ENCODE peak calls at places on chromosomes 4 and X, in four cellular contexts. U, J, F and D are unnamed samples.

GRCh38 chrX:21738145-21738949 is 19.6 kb downstream of the SMPX start:
- DNase-seq in J (no peak), F (no peak), U (no peak), D (no peak)

GRCh38 chr4:166280642-166281041 is 407.6 kb downstream of the TLL1 start:
- DNase-seq in J (no peak), U (no peak), F (no peak), D (no peak)

GRCh38 chr4:184950117-184950830 is 68.0 kb upstream of the HELT start:
- DNase-seq in F (peak; percentile 27), J (no peak), U (no peak), D (no peak)

GRCh38 chrX:72621163-72621562 is 48.5 kb upstream of the HDAC8 start:
- DNase-seq in J (no peak), U (no peak), F (no peak), D (no peak)

GRCh38 chr4:52246834-52247233 is 195.7 kb downstream of the SPATA18 start:
- DNase-seq in J (no peak), F (no peak), U (no peak), D (no peak)

GRCh38 chrX:43750248-43750676 is 94.2 kb downstream of the MAOA start:
- DNase-seq in J (peak; percentile 39), F (peak; percentile 57), U (peak; percentile 48), D (no peak)

GRCh38 chrX:103170216-103170615 is 44.7 kb upstream of the BEX4 start:
- DNase-seq in F (no peak), J (no peak), U (no peak), D (no peak)

GRCh38 chr4:153038493-153039311 is 102.6 kb downstream of the FHDC1 start:
- DNase-seq in J (no peak), U (no peak), F (peak; percentile 87), D (no peak)

GRCh38 chr4:84697615-84698201 is 114.8 kb downstream of the CDS1 start:
- DNase-seq in J (no peak), F (no peak), U (no peak), D (no peak)

GRCh38 chrX:19535481-19535880 is 20.2 kb upstream of the MAP3K15 start:
- DNase-seq in F (peak; percentile 6), J (no peak), U (peak; percentile 49), D (no peak)

GRCh38 chr4:41967392-41967791 is 14.2 kb upstream of the DCAF4L1 start:
- DNase-seq in U (no peak), J (no peak), F (no peak), D (no peak)

GRCh38 chrX:110208092-110208491 is 109.8 kb downstream of the AMMECR1 start:
- DNase-seq in U (no peak), F (no peak), J (no peak), D (no peak)

GRCh38 chrX:110212299-110212698 is 105.6 kb downstream of the AMMECR1 start:
- DNase-seq in F (no peak), J (peak; percentile 11), U (peak; percentile 9), D (no peak)

GRCh38 chrX:110213183-110213582 is 104.7 kb downstream of the AMMECR1 start:
- DNase-seq in J (no peak), U (no peak), F (no peak), D (no peak)

GRCh38 chrX:110211340-110211739 is 106.5 kb downstream of the AMMECR1 start:
- DNase-seq in F (no peak), U (no peak), J (no peak), D (no peak)

GRCh38 chrX:110210417-110211139 is 107.3 kb downstream of the AMMECR1 start:
- DNase-seq in J (no peak), F (peak; percentile 10), U (no peak), D (no peak)
- TF ChIP-seq ZBTB33 in J (no peak), F (no peak), U (no peak), D (no peak)

GRCh38 chr4:4659871-4660651 is 118.2 kb upstream of the STX18 start:
- DNase-seq in J (peak; percentile 44), F (no peak), U (no peak), D (no peak)
- TF ChIP-seq ZBTB33 in J (peak; percentile 90), F (peak; percentile 10), U (no peak), D (no peak)

DNA sequence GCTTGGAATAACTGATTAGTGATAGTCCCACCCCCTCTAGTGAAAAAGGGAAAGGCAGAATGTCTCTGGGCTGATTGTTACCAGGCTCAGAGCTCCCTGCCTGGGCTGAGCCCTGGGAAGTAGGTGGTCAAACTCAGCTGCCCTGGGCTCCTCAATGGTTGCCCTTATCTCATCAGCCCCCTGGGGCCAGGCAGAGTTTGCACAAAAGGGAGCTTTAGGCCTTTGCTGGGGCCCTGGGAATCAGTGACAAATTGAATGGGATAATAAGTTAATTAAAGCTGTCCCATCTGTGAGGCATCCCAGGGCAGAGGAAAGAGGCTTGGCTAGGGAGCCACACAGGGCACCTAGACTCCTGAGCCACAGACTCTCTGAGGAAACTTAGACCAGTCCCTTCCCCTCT is 89.0 kb downstream of the EFNB1 start:
- DNase-seq in U (peak; percentile 47), J (no peak), F (no peak), D (no peak)
- TF ChIP-seq ZBTB33 in U (no peak), J (no peak), F (no peak), D (no peak)

GRCh38 chr4:8316911-8317351 is 47.4 kb downstream of the HTRA3 start:
- DNase-seq in F (no peak), J (no peak), U (no peak), D (no peak)
- TF ChIP-seq ZBTB33 in F (no peak), J (no peak), U (no peak), D (no peak)

GRCh38 chr4:186932631-186933150 is 209.0 kb upstream of the FAT1 start:
- DNase-seq in J (no peak), U (no peak), F (peak; percentile 29), D (no peak)
- TF ChIP-seq ZBTB33 in J (no peak), U (no peak), F (no peak), D (no peak)